ENCODE peak calls at places on chromosomes 11 and 22, in seven cellular contexts. N is memory B cell, S is mesendoderm, K is T-helper 9 cell, V is AG09309, C is GM06990, E is Calu3. P is an unnamed sample.

GRCh38 chr11:107397357-107397756 is 60.3 kb downstream of the CWF19L2 start:
- DNase-seq in N (no peak), S (peak), K (no peak), V (no peak), C (no peak), E (peak), P (no peak)

GRCh38 chr11:13053255-13053917 is 44.3 kb downstream of the RASSF10 start:
- DNase-seq in N (no peak), S (peak), K (no peak), V (no peak), C (no peak), E (no peak), P (no peak)

GRCh38 chr11:122422707-122423106 is 232.8 kb upstream of the UBASH3B start:
- DNase-seq in N (no peak), S (no peak), K (no peak), V (peak), C (no peak), E (no peak), P (no peak)

GRCh38 chr11:12189543-12190235 is 79.3 kb downstream of the MICAL2 start:
- DNase-seq in N (no peak), S (no peak), K (peak), V (no peak), C (no peak), E (no peak), P (no peak)

GRCh38 chr22:23655891-23656475 is 23.9 kb upstream of the DRICH1 start:
- DNase-seq in N (no peak), S (no peak), K (no peak), V (no peak), C (no peak), E (no peak), P (no peak)

GRCh38 chr11:118051611-118052461 is 25.0 kb upstream of the TMPRSS4 start:
- DNase-seq in N (peak), S (no peak), K (peak), V (no peak), C (peak), E (no peak), P (peak)

GRCh38 chr22:44938886-44939285 is 70.9 kb downstream of the PHF21B start:
- DNase-seq in N (no peak), S (no peak), K (no peak), V (no peak), C (no peak), E (no peak), P (no peak)

GRCh38 chr11:112658521-112658920 is 302.7 kb upstream of the NCAM1 start:
- DNase-seq in N (no peak), S (peak), K (no peak), V (no peak), C (peak), E (no peak), P (no peak)

P was measured in SJCRH30.